ENCODE peak calls at places on chromosome 17, in seven cellular contexts. C is AG10803, R is mucosa of descending colon, Y is OCI-LY7, O is GM12865, P is astrocyte of the spinal cord, W is epithelial cell of esophagus. S is an unnamed sample.

GRCh38 chr17:11493947-11494346 is 104.3 kb upstream of the DNAH9 start:
- DNase-seq in W (no peak), P (no peak), C (no peak), Y (no peak), R (no peak), O (no peak), S (no peak)

GRCh38 chr17:62876664-62877411 is 68.7 kb upstream of the MARCHF10 start:
- DNase-seq in Y (no peak), P (peak), O (no peak), W (peak), R (no peak), C (peak), S (peak)

GRCh38 chr17:44906010-44906646 is 6.9 kb upstream of the EFTUD2 start:
- DNase-seq in R (no peak), O (no peak), Y (no peak), C (peak), W (peak), P (peak), S (peak)

GRCh38 chr17:66673668-66674276 is 161.1 kb upstream of the CACNG5 start:
- DNase-seq in R (no peak), P (peak), Y (peak), C (peak), O (peak), W (peak), S (peak)

GRCh38 chr17:38706625-38707298 is 1.7 kb downstream of the MLLT6 start:
- DNase-seq in C (no peak), Y (peak), R (no peak), W (no peak), O (peak), P (no peak), S (peak)

GRCh38 chr17:5544115-5544514 is 40.2 kb downstream of the NLRP1 start:
- DNase-seq in C (no peak), O (no peak), R (no peak), W (no peak), Y (no peak), P (no peak), S (no peak)

GRCh38 chr17:82962163-82962720 is 117.2 kb upstream of the METRNL start:
- DNase-seq in P (peak), Y (no peak), C (peak), R (peak), W (no peak), O (no peak), S (peak)

GRCh38 chr17:7439462-7440112 is at the start of gene FGF11:
- DNase-seq in W (no peak), O (no peak), Y (no peak), P (no peak), R (no peak), C (no peak), S (no peak)

GRCh38 chr17:7636192-7636591 is 6.3 kb downstream of the SHBG start:
- DNase-seq in W (no peak), C (no peak), Y (no peak), R (no peak), P (no peak), O (no peak), S (no peak)

GRCh38 chr17:16923904-16924700 is 47.8 kb downstream of the TNFRSF13B start:
- DNase-seq in R (peak), P (no peak), W (no peak), O (no peak), Y (no peak), C (no peak), S (no peak)

GRCh38 chr17:77755410-77755963 is 203.0 kb upstream of the TNRC6C start:
- DNase-seq in W (no peak), R (no peak), C (no peak), P (no peak), O (no peak), Y (no peak), S (peak)

GRCh38 chr17:79950306-79950705 is 85.4 kb downstream of the TBC1D16 start:
- DNase-seq in P (no peak), C (no peak), R (no peak), W (no peak), O (no peak), Y (no peak), S (no peak)
- H3K4me3 ChIP-seq in P (no peak), C (no peak), R (no peak), W (no peak), O (no peak), Y (no peak), S (no peak)

GRCh38 chr17:74919440-74920305 is 3.4 kb downstream of the USH1G start:
- DNase-seq in P (no peak), R (no peak), C (peak), Y (no peak), O (peak), W (no peak), S (peak)
- TF ChIP-seq CTCF in P (peak), R (no peak), C (peak), Y (peak), O (peak), W (no peak), S (no peak)

GRCh38 chr17:73305845-73306836 is 5.7 kb downstream of the CDC42EP4 start:
- DNase-seq in Y (no peak), P (no peak), W (no peak), O (no peak), R (no peak), C (no peak), S (no peak)
- H3K4me3 ChIP-seq in Y (no peak), P (no peak), W (no peak), O (no peak), R (no peak), C (peak), S (peak)

DNA sequence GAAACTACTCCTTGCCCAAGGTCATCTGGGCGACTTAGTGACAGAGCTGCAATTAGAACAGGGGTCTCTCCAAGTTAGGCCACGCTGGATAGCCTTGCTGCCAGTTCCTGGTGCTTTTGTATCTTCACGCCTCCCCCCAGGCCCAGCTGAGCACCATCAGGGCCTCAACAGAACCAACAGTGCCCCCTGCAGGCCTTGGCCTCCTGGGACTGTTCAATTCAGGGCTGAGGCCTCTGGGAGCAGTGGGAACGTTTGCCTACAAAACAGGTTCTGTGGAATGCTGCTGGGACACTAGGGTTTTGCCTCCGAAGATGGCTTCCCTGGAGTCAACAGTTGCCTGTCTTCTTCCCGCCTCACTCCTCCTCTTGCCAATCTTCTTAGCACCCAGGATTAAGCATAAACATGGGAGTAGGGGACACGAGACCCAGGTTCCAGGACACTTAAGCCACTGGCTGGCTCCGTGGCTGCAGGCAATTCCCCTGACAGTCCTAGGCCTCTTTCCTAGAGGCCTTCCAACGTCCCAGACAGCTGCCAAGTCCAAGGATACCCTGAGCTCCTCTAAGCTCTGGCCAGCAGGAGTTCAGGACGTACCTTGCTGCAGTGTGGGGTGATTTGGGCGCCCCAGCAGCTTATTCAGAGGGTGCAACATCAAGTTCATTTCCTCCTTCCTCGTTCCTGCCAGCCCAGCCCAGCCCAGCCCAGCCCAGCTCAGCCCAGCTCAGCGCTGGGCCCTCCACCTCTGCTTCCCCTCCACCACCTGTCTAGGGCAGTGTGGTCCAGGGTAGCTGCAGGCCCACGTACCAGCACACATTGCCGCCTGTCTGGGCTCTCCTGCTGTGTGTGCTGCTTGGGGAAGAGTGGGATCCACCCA is 246.6 kb upstream of the RPL38 start:
- DNase-seq in O (peak), R (peak), P (no peak), Y (peak), C (peak), W (peak), S (peak)
- TF ChIP-seq CTCF in O (peak), R (no peak), P (peak), Y (peak), C (peak), W (peak), S (peak)

S was measured in fibroblast of mammary gland.